ENCODE peak calls at places on chromosomes 12 and 14, in seven cellular contexts. N, K, X, D, C, M and T are unnamed samples.
A peak's percentile ranks its signal among the peaks of the same experiment; 100 is the strongest.

GRCh38 chr12:93883436-93884154 is 206.4 kb downstream of the CRADD start:
- DNase-seq in D (no peak), M (peak; percentile 85), X (no peak), N (no peak), K (no peak), C (no peak), T (no peak)

GRCh38 chr14:60632777-60633176 is 16.5 kb downstream of the SIX1 start:
- DNase-seq in D (no peak), X (no peak), M (no peak), C (no peak), N (no peak), K (no peak), T (no peak)

GRCh38 chr14:104393199-104393897 is 186.2 kb upstream of the C14orf180 start:
- DNase-seq in N (no peak), K (no peak), D (no peak), M (no peak), X (no peak), C (no peak), T (no peak)

GRCh38 chr12:54688309-54689033 is 40.3 kb upstream of the DCD start:
- DNase-seq in N (no peak), X (no peak), K (no peak), C (no peak), D (no peak), M (no peak), T (no peak)

GRCh38 chr12:29316772-29317171 is 64.2 kb downstream of the ERGIC2 start:
- DNase-seq in M (peak; percentile 30), C (peak; percentile 7), N (no peak), X (no peak), D (peak; percentile 74), K (no peak), T (no peak)

GRCh38 chr12:131511391-131511802 is 199.5 kb upstream of the SFSWAP start:
- DNase-seq in N (no peak), M (peak; percentile 1), X (no peak), C (peak; percentile 15), K (peak; percentile 51), D (no peak), T (no peak)

GRCh38 chr12:53190108-53190729 is 9.5 kb upstream of the CSAD start:
- DNase-seq in X (peak; percentile 32), D (peak; percentile 70), M (peak; percentile 70), C (no peak), K (peak; percentile 56), N (no peak), T (peak; percentile 32)

GRCh38 chr12:19970116-19970515 is 398.2 kb upstream of the PDE3A start:
- DNase-seq in X (no peak), M (peak; percentile 92), D (no peak), C (no peak), K (no peak), N (no peak), T (no peak)

GRCh38 chr14:68394719-68395117 is 398.1 kb downstream of the ZFP36L1 start:
- DNase-seq in K (no peak), C (no peak), D (no peak), X (peak; percentile 67), N (no peak), M (no peak), T (no peak)

GRCh38 chr12:24561882-24562760 is 386.8 kb downstream of the BCAT1 start:
- DNase-seq in D (peak; percentile 43), K (no peak), M (peak; percentile 60), C (no peak), N (no peak), X (peak; percentile 68), T (peak; percentile 42)

GRCh38 chr14:99029916-99030305 is 242.1 kb downstream of the BCL11B start:
- DNase-seq in D (no peak), K (no peak), C (no peak), M (no peak), X (no peak), N (no peak), T (no peak)

GRCh38 chr14:49879683-49880204 is 13.1 kb upstream of the ARF6 start:
- DNase-seq in C (peak; percentile 67), D (peak; percentile 69), X (no peak), K (peak; percentile 47), M (peak; percentile 76), N (no peak), T (peak; percentile 56)

GRCh38 chr14:104112113-104112505 is 26.3 kb upstream of the KIF26A start:
- DNase-seq in N (no peak), K (no peak), X (no peak), D (no peak), M (no peak), C (no peak), T (no peak)

GRCh38 chr14:49975286-49975685 is 82.4 kb downstream of the ARF6 start:
- DNase-seq in D (peak; percentile 63), M (peak; percentile 94), K (no peak), C (no peak), N (no peak), X (no peak), T (no peak)

GRCh38 chr14:64880382-64881121 is 845 bp upstream of the SPTB start:
- DNase-seq in K (peak; percentile 58), N (no peak), X (peak; percentile 34), C (no peak), D (peak; percentile 22), M (no peak), T (peak; percentile 84)

GRCh38 chr12:69886101-69886500 is 61.1 kb downstream of the MYRFL start:
- DNase-seq in M (no peak), K (no peak), X (no peak), N (no peak), C (no peak), D (no peak), T (no peak)

GRCh38 chr14:47539065-47539464 is 136.3 kb downstream of the MDGA2 start:
- DNase-seq in K (no peak), N (no peak), X (no peak), M (peak; percentile 0), D (no peak), C (peak; percentile 5), T (peak; percentile 1)